ENCODE peak calls at places on chromosomes 13 and 19, in eight cellular contexts. One of them, this sample, is unnamed.

GRCh38 chr19:51654783-51655182 is 8.2 kb upstream of the SIGLEC14 start:
- DNase-seq in head of caudate nucleus: no peak
- DNase-seq in NCI-H446 treated with DMSO at 0.1 percent for 48 hours: no peak
- DNase-seq in tibial nerve: no peak
- DNase-seq in NCI-H774: no peak
- DNase-seq in substantia nigra: no peak
- DNase-seq in naive B cell: no peak
- DNase-seq in amygdala: no peak
- DNase-seq in this sample: no peak

GRCh38 chr13:106990594-106990993 is 422.7 kb upstream of the ARGLU1 start:
- DNase-seq in head of caudate nucleus: no peak
- DNase-seq in NCI-H446 treated with DMSO at 0.1 percent for 48 hours: no peak
- DNase-seq in tibial nerve: no peak
- DNase-seq in NCI-H774: no peak
- DNase-seq in substantia nigra: no peak
- DNase-seq in naive B cell: no peak
- DNase-seq in amygdala: no peak
- DNase-seq in this sample: no peak

GRCh38 chr13:38577048-38577447 is 109.8 kb upstream of the FREM2 start:
- DNase-seq in head of caudate nucleus: no peak
- DNase-seq in NCI-H446 treated with DMSO at 0.1 percent for 48 hours: no peak
- DNase-seq in tibial nerve: no peak
- DNase-seq in NCI-H774: no peak
- DNase-seq in substantia nigra: no peak
- DNase-seq in naive B cell: no peak
- DNase-seq in amygdala: no peak
- DNase-seq in this sample: no peak

GRCh38 chr13:42762917-42763316 is 18.5 kb upstream of the FAM216B start:
- DNase-seq in head of caudate nucleus: no peak
- DNase-seq in NCI-H446 treated with DMSO at 0.1 percent for 48 hours: no peak
- DNase-seq in tibial nerve: no peak
- DNase-seq in NCI-H774: no peak
- DNase-seq in substantia nigra: no peak
- DNase-seq in naive B cell: no peak
- DNase-seq in amygdala: no peak
- DNase-seq in this sample: no peak

GRCh38 chr13:71067164-71067815 is 799.7 kb downstream of the DACH1 start:
- DNase-seq in head of caudate nucleus: no peak
- DNase-seq in NCI-H446 treated with DMSO at 0.1 percent for 48 hours: no peak
- DNase-seq in tibial nerve: no peak
- DNase-seq in NCI-H774: no peak
- DNase-seq in substantia nigra: no peak
- DNase-seq in naive B cell: no peak
- DNase-seq in amygdala: no peak
- DNase-seq in this sample: no peak

GRCh38 chr13:36124236-36124822 is 6.9 kb downstream of the DCLK1 start:
- DNase-seq in head of caudate nucleus: no peak
- DNase-seq in NCI-H446 treated with DMSO at 0.1 percent for 48 hours: peak
- DNase-seq in tibial nerve: peak
- DNase-seq in NCI-H774: no peak
- DNase-seq in substantia nigra: no peak
- DNase-seq in naive B cell: no peak
- DNase-seq in amygdala: no peak
- DNase-seq in this sample: peak

GRCh38 chr13:38703255-38703654 is 16.4 kb downstream of the FREM2 start:
- DNase-seq in head of caudate nucleus: no peak
- DNase-seq in NCI-H446 treated with DMSO at 0.1 percent for 48 hours: no peak
- DNase-seq in tibial nerve: no peak
- DNase-seq in NCI-H774: no peak
- DNase-seq in substantia nigra: no peak
- DNase-seq in naive B cell: no peak
- DNase-seq in amygdala: no peak
- DNase-seq in this sample: no peak

GRCh38 chr13:110265341-110265681 is 41.6 kb downstream of the COL4A1 start:
- DNase-seq in head of caudate nucleus: no peak
- DNase-seq in NCI-H446 treated with DMSO at 0.1 percent for 48 hours: no peak
- DNase-seq in tibial nerve: no peak
- DNase-seq in NCI-H774: no peak
- DNase-seq in substantia nigra: no peak
- DNase-seq in naive B cell: no peak
- DNase-seq in amygdala: no peak
- DNase-seq in this sample: no peak

GRCh38 chr19:38769635-38770211 is 3.6 kb downstream of the LGALS7 start:
- DNase-seq in head of caudate nucleus: peak
- DNase-seq in NCI-H446 treated with DMSO at 0.1 percent for 48 hours: no peak
- DNase-seq in tibial nerve: peak
- DNase-seq in NCI-H774: no peak
- DNase-seq in substantia nigra: peak
- DNase-seq in naive B cell: peak
- DNase-seq in amygdala: no peak
- DNase-seq in this sample: peak

GRCh38 chr19:21705393-21705792 is 62.0 kb downstream of the ZNF100 start:
- DNase-seq in head of caudate nucleus: no peak
- DNase-seq in NCI-H446 treated with DMSO at 0.1 percent for 48 hours: no peak
- DNase-seq in tibial nerve: no peak
- DNase-seq in NCI-H774: no peak
- DNase-seq in substantia nigra: no peak
- DNase-seq in naive B cell: no peak
- DNase-seq in amygdala: no peak
- DNase-seq in this sample: no peak

GRCh38 chr19:56261145-56261544 is 11.4 kb upstream of the EDDM13 start:
- DNase-seq in head of caudate nucleus: no peak
- DNase-seq in NCI-H446 treated with DMSO at 0.1 percent for 48 hours: no peak
- DNase-seq in tibial nerve: no peak
- DNase-seq in NCI-H774: no peak
- DNase-seq in substantia nigra: no peak
- DNase-seq in naive B cell: no peak
- DNase-seq in amygdala: no peak
- DNase-seq in this sample: no peak

GRCh38 chr13:113120300-113121182 is 2.1 kb upstream of the F10 start:
- DNase-seq in head of caudate nucleus: peak
- DNase-seq in NCI-H446 treated with DMSO at 0.1 percent for 48 hours: no peak
- DNase-seq in tibial nerve: no peak
- DNase-seq in NCI-H774: no peak
- DNase-seq in substantia nigra: no peak
- DNase-seq in naive B cell: no peak
- DNase-seq in amygdala: no peak
- DNase-seq in this sample: no peak

GRCh38 chr13:95784161-95784880 is 107.4 kb downstream of the DNAJC3 start:
- DNase-seq in head of caudate nucleus: no peak
- DNase-seq in NCI-H446 treated with DMSO at 0.1 percent for 48 hours: no peak
- DNase-seq in tibial nerve: no peak
- DNase-seq in NCI-H774: no peak
- DNase-seq in substantia nigra: no peak
- DNase-seq in naive B cell: no peak
- DNase-seq in amygdala: no peak
- DNase-seq in this sample: no peak

GRCh38 chr19:37718357-37718756 is 1.2 kb downstream of the ZNF607 start:
- DNase-seq in head of caudate nucleus: no peak
- DNase-seq in NCI-H446 treated with DMSO at 0.1 percent for 48 hours: no peak
- DNase-seq in tibial nerve: no peak
- DNase-seq in NCI-H774: no peak
- DNase-seq in substantia nigra: no peak
- DNase-seq in naive B cell: no peak
- DNase-seq in amygdala: no peak
- DNase-seq in this sample: peak

This sample was measured in Ammon's horn.